ENCODE peak calls at places on chromosomes 4 and X, in five cellular contexts. K is stomach, Z is HS-5, N is amniotic epithelial cell, Q is heart right ventricle. E is an unnamed sample.
A peak's percentile ranks its signal among the peaks of the same experiment; 100 is the strongest.

GRCh38 chr4:132313852-132314251 is 835.2 kb upstream of the PCDH10 start:
- DNase-seq in N (no peak), Q (no peak), K (no peak), Z (no peak), E (no peak)

GRCh38 chr4:16202598-16202997 is 23.7 kb downstream of the TAPT1 start:
- DNase-seq in Z (no peak), N (no peak), K (no peak), Q (no peak), E (no peak)

GRCh38 chrX:69152398-69152797 is 12.9 kb downstream of the PJA1 start:
- DNase-seq in N (no peak), K (no peak), Q (no peak), Z (no peak), E (no peak)

GRCh38 chr4:71860643-71861042 is 76.8 kb upstream of the GC start:
- DNase-seq in Q (no peak), Z (no peak), N (peak; percentile 7), K (no peak), E (no peak)

GRCh38 chr4:54067163-54067562 is 2.8 kb upstream of the CHIC2 start:
- DNase-seq in Z (no peak), N (peak; percentile 79), Q (peak; percentile 19), K (peak; percentile 43), E (no peak)

GRCh38 chr4:24970635-24971034 is 57.8 kb upstream of the CCDC149 start:
- DNase-seq in Q (no peak), K (no peak), N (no peak), Z (no peak), E (no peak)

GRCh38 chr4:175560628-175561027 is 251.4 kb downstream of the GPM6A start:
- DNase-seq in K (no peak), Z (no peak), Q (no peak), N (peak; percentile 22), E (no peak)

GRCh38 chrX:115428011-115428410 is 133.0 kb upstream of the PLS3 start:
- DNase-seq in Z (no peak), K (no peak), Q (no peak), N (no peak), E (no peak)

GRCh38 chr4:146927710-146928109 is 18.0 kb downstream of the TTC29 start:
- DNase-seq in K (no peak), N (no peak), Z (no peak), Q (no peak), E (no peak)

GRCh38 chr4:101171747-101172146 is 175.6 kb downstream of the PPP3CA start:
- DNase-seq in Z (no peak), Q (no peak), K (no peak), N (no peak), E (no peak)

GRCh38 chr4:120304801-120305200 is 238.2 kb upstream of the MAD2L1 start:
- DNase-seq in K (no peak), Q (no peak), N (peak; percentile 32), Z (no peak), E (no peak)

GRCh38 chr4:141768954-141769353 is 132.6 kb downstream of the IL15 start:
- DNase-seq in Z (peak; percentile 53), Q (no peak), K (no peak), N (peak; percentile 23), E (no peak)

GRCh38 chr4:55866973-55867574 is 13.6 kb downstream of the EXOC1 start:
- DNase-seq in K (no peak), N (peak; percentile 75), Q (no peak), Z (peak; percentile 37), E (no peak)

GRCh38 chr4:76605099-76605563 is 170.1 kb downstream of the SHROOM3 start:
- DNase-seq in Z (no peak), N (no peak), Q (no peak), K (no peak), E (no peak)

GRCh38 chrX:37370499-37371141 is 21.5 kb downstream of the PRRG1 start:
- DNase-seq in Q (no peak), N (no peak), K (no peak), Z (no peak), E (no peak)

GRCh38 chr4:106708604-106708876 is 327.6 kb downstream of the DKK2 start:
- DNase-seq in K (no peak), N (no peak), Z (no peak), Q (no peak), E (no peak)

GRCh38 chr4:147846318-147847135 is 114.6 kb downstream of the ARHGAP10 start:
- DNase-seq in N (no peak), Q (no peak), Z (no peak), K (no peak), E (no peak)

GRCh38 chr4:170805352-170805751 is 715.6 kb upstream of the AADAT start:
- DNase-seq in K (no peak), N (no peak), Q (no peak), Z (no peak), E (no peak)

GRCh38 chr4:175325230-175325629 is 407.1 kb downstream of the ADAM29 start:
- DNase-seq in Z (no peak), N (peak; percentile 29), K (no peak), Q (no peak), E (no peak)

GRCh38 chrX:67720344-67720743 is 176.5 kb downstream of the AR start:
- DNase-seq in N (no peak), Z (no peak), Q (no peak), K (no peak), E (no peak)

GRCh38 chr4:8267077-8267476 is 2.5 kb upstream of the HTRA3 start:
- DNase-seq in N (peak; percentile 91), K (peak; percentile 85), Q (peak; percentile 85), Z (no peak), E (no peak)

GRCh38 chr4:42767669-42768068 is 110.8 kb upstream of the ATP8A1 start:
- DNase-seq in Z (no peak), Q (no peak), K (no peak), N (no peak), E (no peak)

GRCh38 chr4:174009686-174010451 is 273.6 kb downstream of the FBXO8 start:
- DNase-seq in N (no peak), K (no peak), Q (no peak), Z (no peak), E (no peak)

GRCh38 chr4:175622887-175623286 is 189.2 kb downstream of the GPM6A start:
- DNase-seq in K (no peak), Z (no peak), N (no peak), Q (no peak), E (no peak)

GRCh38 chr4:187027231-187027760 is 303.6 kb upstream of the FAT1 start:
- DNase-seq in N (no peak), Q (no peak), Z (no peak), K (no peak), E (no peak)

GRCh38 chrX:29617276-29617675 is 598.1 kb upstream of the MAGEB2 start:
- DNase-seq in Z (peak; percentile 18), N (peak; percentile 13), K (no peak), Q (no peak), E (no peak)

GRCh38 chr4:125123710-125124109 is 191.0 kb upstream of the FAT4 start:
- DNase-seq in N (no peak), K (no peak), Q (no peak), Z (no peak), E (no peak)

GRCh38 chr4:71187399-71188196 is 151.2 kb upstream of the SLC4A4 start:
- DNase-seq in Z (no peak), K (peak; percentile 60), Q (peak; percentile 25), N (no peak), E (no peak)

GRCh38 chr4:184255917-184256642 is 38.4 kb upstream of the ENPP6 start:
- DNase-seq in K (no peak), N (no peak), Z (no peak), Q (no peak), E (no peak)

E was measured in T-helper 22 cell.